ENCODE peak calls at places on chromosome 16, in nine cellular contexts. I is CD8-positive, alpha-beta T cell; G is GF-D8; S is ELR; C is COR-L47; O is mucosa of descending colon; H is GM03348; W is EL; B is NCI-H1048. K is an unnamed sample.

GRCh38 chr16:49824600-49824999 is 31.3 kb downstream of the ZNF423 start:
- DNase-seq in I (no peak), G (no peak), S (no peak), C (no peak), O (no peak), H (no peak), W (no peak), B (no peak), K (no peak)

GRCh38 chr16:17266606-17267313 is 204.0 kb downstream of the XYLT1 start:
- DNase-seq in I (no peak), G (no peak), S (no peak), C (no peak), O (peak), H (no peak), W (no peak), B (no peak), K (no peak)

GRCh38 chr16:70701036-70701435 is 15.2 kb upstream of the MTSS2 start:
- DNase-seq in I (no peak), G (no peak), S (no peak), C (no peak), O (no peak), H (no peak), W (no peak), B (no peak), K (no peak)

GRCh38 chr16:12826559-12826958 is 22.9 kb upstream of the CPPED1 start:
- DNase-seq in I (no peak), G (no peak), S (no peak), C (no peak), O (no peak), H (no peak), W (no peak), B (no peak), K (no peak)

GRCh38 chr16:84610385-84610784 is 7.5 kb downstream of the COTL1 start:
- DNase-seq in I (no peak), G (no peak), S (peak), C (no peak), O (no peak), H (no peak), W (no peak), B (no peak), K (no peak)

GRCh38 chr16:68311316-68311620 is 449 bp downstream of the PRMT7 start:
- DNase-seq in I (no peak), G (no peak), S (peak), C (no peak), O (no peak), H (no peak), W (no peak), B (no peak), K (no peak)

GRCh38 chr16:54185045-54185444 is 101.5 kb downstream of the IRX3 start:
- DNase-seq in I (no peak), G (no peak), S (no peak), C (no peak), O (no peak), H (no peak), W (no peak), B (no peak), K (no peak)

GRCh38 chr16:5580320-5580719 is 482.7 kb upstream of the EEF2KMT start:
- DNase-seq in I (no peak), G (no peak), S (no peak), C (no peak), O (no peak), H (no peak), W (no peak), B (no peak), K (no peak)

GRCh38 chr16:19708498-19709205 is 9.4 kb downstream of the KNOP1 start:
- DNase-seq in I (no peak), G (no peak), S (no peak), C (no peak), O (no peak), H (no peak), W (no peak), B (no peak), K (no peak)

GRCh38 chr16:5058476-5058875 is 7.3 kb downstream of the C16orf89 start:
- DNase-seq in I (no peak), G (no peak), S (peak), C (no peak), O (no peak), H (no peak), W (peak), B (no peak), K (no peak)

GRCh38 chr16:53219795-53220194 is 165.0 kb downstream of the CHD9 start:
- DNase-seq in I (no peak), G (no peak), S (peak), C (no peak), O (no peak), H (peak), W (peak), B (no peak), K (no peak)

GRCh38 chr16:5366126-5366525 is 268.5 kb upstream of the EEF2KMT start:
- DNase-seq in I (no peak), G (no peak), S (no peak), C (no peak), O (no peak), H (no peak), W (no peak), B (no peak), K (no peak)

GRCh38 chr16:69286941-69287713 is 24.0 kb upstream of the VPS4A start:
- DNase-seq in I (peak), G (peak), S (peak), C (peak), O (no peak), H (peak), W (peak), B (no peak), K (peak)

GRCh38 chr16:31880322-31880979 is 6.8 kb downstream of the ZNF267 start:
- DNase-seq in I (no peak), G (no peak), S (peak), C (no peak), O (no peak), H (peak), W (peak), B (no peak), K (peak)

GRCh38 chr16:53207810-53208752 is 153.3 kb downstream of the CHD9 start:
- DNase-seq in I (no peak), G (peak), S (peak), C (peak), O (no peak), H (peak), W (peak), B (no peak), K (peak)

GRCh38 chr16:10182186-10182683 is at the start of gene GRIN2A:
- DNase-seq in I (no peak), G (no peak), S (no peak), C (no peak), O (no peak), H (no peak), W (no peak), B (no peak), K (no peak)

GRCh38 chr16:48912360-48912759 is 302.4 kb upstream of the N4BP1 start:
- DNase-seq in I (no peak), G (no peak), S (no peak), C (no peak), O (no peak), H (no peak), W (no peak), B (no peak), K (no peak)

GRCh38 chr16:68351991-68352431 is 41.2 kb downstream of the PRMT7 start:
- DNase-seq in I (no peak), G (no peak), S (no peak), C (no peak), O (peak), H (no peak), W (no peak), B (no peak), K (no peak)

GRCh38 chr16:9047689-9048301 is 43.6 kb upstream of the HAPSTR1 start:
- DNase-seq in I (peak), G (peak), S (peak), C (peak), O (peak), H (peak), W (peak), B (no peak), K (peak)

GRCh38 chr16:23998771-23999170 is 163.0 kb downstream of the PRKCB start:
- DNase-seq in I (no peak), G (no peak), S (no peak), C (no peak), O (no peak), H (no peak), W (no peak), B (no peak), K (no peak)